ENCODE peak calls at places on chromosome 5, in seven cellular contexts. One of them, this sample, is unnamed. For H3K4me1, the result is how much of the 10 kb centered on the place peaks cover.

GRCh38 chr5:142017832-142018427 is 5.1 kb upstream of the GNPDA1 start:
- DNase-seq in tibial artery: no peak
- DNase-seq in suprapubic skin: no peak
- DNase-seq in OCI-LY7: peak
- DNase-seq in pancreas: no peak
- DNase-seq in breast epithelium: no peak
- DNase-seq in lower lobe of right lung: no peak
- DNase-seq in this sample: no peak

GRCh38 chr5:14386882-14387575 is 194.6 kb upstream of the OTULINL start:
- DNase-seq in tibial artery: no peak
- DNase-seq in suprapubic skin: no peak
- DNase-seq in OCI-LY7: no peak
- DNase-seq in pancreas: no peak
- DNase-seq in breast epithelium: no peak
- DNase-seq in lower lobe of right lung: no peak
- DNase-seq in this sample: no peak

GRCh38 chr5:76030343-76030742 is 52.8 kb upstream of the SV2C start:
- DNase-seq in tibial artery: no peak
- DNase-seq in suprapubic skin: no peak
- DNase-seq in OCI-LY7: no peak
- DNase-seq in pancreas: no peak
- DNase-seq in breast epithelium: no peak
- DNase-seq in lower lobe of right lung: no peak
- DNase-seq in this sample: no peak

GRCh38 chr5:179869641-179870402 is 11.2 kb upstream of the MRNIP start:
- DNase-seq in tibial artery: no peak
- DNase-seq in suprapubic skin: no peak
- DNase-seq in OCI-LY7: no peak
- DNase-seq in pancreas: peak
- DNase-seq in breast epithelium: no peak
- DNase-seq in lower lobe of right lung: no peak
- DNase-seq in this sample: no peak

GRCh38 chr5:168777651-168778050 is 198.5 kb upstream of the PANK3 start:
- DNase-seq in tibial artery: no peak
- DNase-seq in suprapubic skin: no peak
- DNase-seq in OCI-LY7: no peak
- DNase-seq in pancreas: no peak
- DNase-seq in breast epithelium: no peak
- DNase-seq in lower lobe of right lung: no peak
- DNase-seq in this sample: no peak

GRCh38 chr5:33842456-33842855 is 49.3 kb downstream of the ADAMTS12 start:
- DNase-seq in tibial artery: no peak
- DNase-seq in suprapubic skin: no peak
- DNase-seq in OCI-LY7: no peak
- DNase-seq in pancreas: no peak
- DNase-seq in breast epithelium: no peak
- DNase-seq in lower lobe of right lung: no peak
- DNase-seq in this sample: no peak

GRCh38 chr5:3597002-3597726 is 1.5 kb downstream of the IRX1 start:
- DNase-seq in tibial artery: no peak
- DNase-seq in suprapubic skin: no peak
- DNase-seq in OCI-LY7: no peak
- DNase-seq in pancreas: no peak
- DNase-seq in breast epithelium: no peak
- DNase-seq in lower lobe of right lung: no peak
- DNase-seq in this sample: no peak

GRCh38 chr5:170606939-170607338 is 103.1 kb downstream of the KCNIP1 start:
- DNase-seq in tibial artery: no peak
- DNase-seq in suprapubic skin: no peak
- DNase-seq in OCI-LY7: no peak
- DNase-seq in pancreas: no peak
- DNase-seq in breast epithelium: no peak
- DNase-seq in lower lobe of right lung: no peak
- DNase-seq in this sample: no peak

GRCh38 chr5:82106207-82106606 is 134.4 kb downstream of the ATG10 start:
- DNase-seq in tibial artery: no peak
- DNase-seq in suprapubic skin: no peak
- DNase-seq in OCI-LY7: no peak
- DNase-seq in pancreas: no peak
- DNase-seq in breast epithelium: no peak
- DNase-seq in lower lobe of right lung: no peak
- DNase-seq in this sample: no peak

GRCh38 chr5:90000351-90000750 is 409.2 kb downstream of the CETN3 start:
- DNase-seq in tibial artery: no peak
- DNase-seq in suprapubic skin: no peak
- DNase-seq in OCI-LY7: peak
- DNase-seq in pancreas: no peak
- DNase-seq in breast epithelium: no peak
- DNase-seq in lower lobe of right lung: no peak
- DNase-seq in this sample: no peak

GRCh38 chr5:116265506-116265905 is 180.7 kb downstream of the COMMD10 start:
- DNase-seq in tibial artery: no peak
- DNase-seq in suprapubic skin: no peak
- DNase-seq in OCI-LY7: no peak
- DNase-seq in pancreas: no peak
- DNase-seq in breast epithelium: no peak
- DNase-seq in lower lobe of right lung: no peak
- DNase-seq in this sample: no peak

GRCh38 chr5:142874537-142874936 is 104.4 kb downstream of the ARHGAP26 start:
- DNase-seq in tibial artery: peak
- DNase-seq in suprapubic skin: peak
- DNase-seq in OCI-LY7: no peak
- DNase-seq in pancreas: peak
- DNase-seq in breast epithelium: peak
- DNase-seq in lower lobe of right lung: peak
- DNase-seq in this sample: peak

GRCh38 chr5:158840193-158840592 is 259.5 kb downstream of the EBF1 start:
- DNase-seq in tibial artery: no peak
- DNase-seq in suprapubic skin: no peak
- DNase-seq in OCI-LY7: no peak
- DNase-seq in pancreas: no peak
- DNase-seq in breast epithelium: no peak
- DNase-seq in lower lobe of right lung: no peak
- DNase-seq in this sample: no peak

GRCh38 chr5:110900829-110901228 is 162.0 kb downstream of the SLC25A46 start:
- DNase-seq in tibial artery: no peak
- DNase-seq in suprapubic skin: no peak
- DNase-seq in OCI-LY7: no peak
- DNase-seq in pancreas: no peak
- DNase-seq in breast epithelium: no peak
- DNase-seq in lower lobe of right lung: no peak
- DNase-seq in this sample: no peak

GRCh38 chr5:56534102-56534501 is 281.2 kb upstream of the MAP3K1 start:
- DNase-seq in tibial artery: no peak
- DNase-seq in suprapubic skin: no peak
- DNase-seq in OCI-LY7: no peak
- DNase-seq in pancreas: no peak
- DNase-seq in breast epithelium: no peak
- DNase-seq in lower lobe of right lung: no peak
- DNase-seq in this sample: no peak

GRCh38 chr5:131387236-131387635 is 123.4 kb downstream of the CDC42SE2 start:
- DNase-seq in tibial artery: no peak
- DNase-seq in suprapubic skin: no peak
- DNase-seq in OCI-LY7: no peak
- DNase-seq in pancreas: no peak
- DNase-seq in breast epithelium: no peak
- DNase-seq in lower lobe of right lung: no peak
- DNase-seq in this sample: no peak
- H3K4me1 ChIP-seq in tibial artery: under half
- H3K4me1 ChIP-seq in suprapubic skin: under half
- H3K4me1 ChIP-seq in OCI-LY7: under half
- H3K4me1 ChIP-seq in pancreas: under half
- H3K4me1 ChIP-seq in breast epithelium: under half
- H3K4me1 ChIP-seq in lower lobe of right lung: under half
- H3K4me1 ChIP-seq in this sample: under half

GRCh38 chr5:172146748-172147092 is 41.3 kb downstream of the STK10 start:
- DNase-seq in tibial artery: no peak
- DNase-seq in suprapubic skin: peak
- DNase-seq in OCI-LY7: no peak
- DNase-seq in pancreas: peak
- DNase-seq in breast epithelium: no peak
- DNase-seq in lower lobe of right lung: no peak
- DNase-seq in this sample: no peak

GRCh38 chr5:172145870-172146747 is 41.9 kb downstream of the STK10 start:
- DNase-seq in tibial artery: no peak
- DNase-seq in suprapubic skin: peak
- DNase-seq in OCI-LY7: no peak
- DNase-seq in pancreas: peak
- DNase-seq in breast epithelium: no peak
- DNase-seq in lower lobe of right lung: no peak
- DNase-seq in this sample: no peak

GRCh38 chr5:172149073-172149472 is 39.0 kb downstream of the STK10 start:
- DNase-seq in tibial artery: no peak
- DNase-seq in suprapubic skin: no peak
- DNase-seq in OCI-LY7: no peak
- DNase-seq in pancreas: peak
- DNase-seq in breast epithelium: no peak
- DNase-seq in lower lobe of right lung: no peak
- DNase-seq in this sample: no peak

GRCh38 chr5:172147857-172148256 is 40.2 kb downstream of the STK10 start:
- DNase-seq in tibial artery: no peak
- DNase-seq in suprapubic skin: peak
- DNase-seq in OCI-LY7: no peak
- DNase-seq in pancreas: no peak
- DNase-seq in breast epithelium: no peak
- DNase-seq in lower lobe of right lung: no peak
- DNase-seq in this sample: no peak

GRCh38 chr5:172148381-172148780 is 39.6 kb downstream of the STK10 start:
- DNase-seq in tibial artery: no peak
- DNase-seq in suprapubic skin: peak
- DNase-seq in OCI-LY7: no peak
- DNase-seq in pancreas: no peak
- DNase-seq in breast epithelium: no peak
- DNase-seq in lower lobe of right lung: no peak
- DNase-seq in this sample: no peak
- H3K4me1 ChIP-seq in tibial artery: under half
- H3K4me1 ChIP-seq in suprapubic skin: under half
- H3K4me1 ChIP-seq in OCI-LY7: under half
- H3K4me1 ChIP-seq in pancreas: under half
- H3K4me1 ChIP-seq in breast epithelium: under half
- H3K4me1 ChIP-seq in lower lobe of right lung: under half
- H3K4me1 ChIP-seq in this sample: under half

GRCh38 chr5:124235576-124235975 is 510.9 kb downstream of the ZNF608 start:
- DNase-seq in tibial artery: no peak
- DNase-seq in suprapubic skin: no peak
- DNase-seq in OCI-LY7: no peak
- DNase-seq in pancreas: no peak
- DNase-seq in breast epithelium: no peak
- DNase-seq in lower lobe of right lung: no peak
- DNase-seq in this sample: no peak

GRCh38 chr5:124238350-124238749 is 508.1 kb downstream of the ZNF608 start:
- DNase-seq in tibial artery: no peak
- DNase-seq in suprapubic skin: no peak
- DNase-seq in OCI-LY7: no peak
- DNase-seq in pancreas: no peak
- DNase-seq in breast epithelium: no peak
- DNase-seq in lower lobe of right lung: no peak
- DNase-seq in this sample: no peak

GRCh38 chr5:124235031-124235562 is 511.3 kb downstream of the ZNF608 start:
- DNase-seq in tibial artery: no peak
- DNase-seq in suprapubic skin: no peak
- DNase-seq in OCI-LY7: no peak
- DNase-seq in pancreas: no peak
- DNase-seq in breast epithelium: no peak
- DNase-seq in lower lobe of right lung: no peak
- DNase-seq in this sample: no peak

GRCh38 chr5:124234022-124234899 is 512.2 kb downstream of the ZNF608 start:
- DNase-seq in tibial artery: no peak
- DNase-seq in suprapubic skin: no peak
- DNase-seq in OCI-LY7: no peak
- DNase-seq in pancreas: no peak
- DNase-seq in breast epithelium: no peak
- DNase-seq in lower lobe of right lung: no peak
- DNase-seq in this sample: no peak

DNA sequence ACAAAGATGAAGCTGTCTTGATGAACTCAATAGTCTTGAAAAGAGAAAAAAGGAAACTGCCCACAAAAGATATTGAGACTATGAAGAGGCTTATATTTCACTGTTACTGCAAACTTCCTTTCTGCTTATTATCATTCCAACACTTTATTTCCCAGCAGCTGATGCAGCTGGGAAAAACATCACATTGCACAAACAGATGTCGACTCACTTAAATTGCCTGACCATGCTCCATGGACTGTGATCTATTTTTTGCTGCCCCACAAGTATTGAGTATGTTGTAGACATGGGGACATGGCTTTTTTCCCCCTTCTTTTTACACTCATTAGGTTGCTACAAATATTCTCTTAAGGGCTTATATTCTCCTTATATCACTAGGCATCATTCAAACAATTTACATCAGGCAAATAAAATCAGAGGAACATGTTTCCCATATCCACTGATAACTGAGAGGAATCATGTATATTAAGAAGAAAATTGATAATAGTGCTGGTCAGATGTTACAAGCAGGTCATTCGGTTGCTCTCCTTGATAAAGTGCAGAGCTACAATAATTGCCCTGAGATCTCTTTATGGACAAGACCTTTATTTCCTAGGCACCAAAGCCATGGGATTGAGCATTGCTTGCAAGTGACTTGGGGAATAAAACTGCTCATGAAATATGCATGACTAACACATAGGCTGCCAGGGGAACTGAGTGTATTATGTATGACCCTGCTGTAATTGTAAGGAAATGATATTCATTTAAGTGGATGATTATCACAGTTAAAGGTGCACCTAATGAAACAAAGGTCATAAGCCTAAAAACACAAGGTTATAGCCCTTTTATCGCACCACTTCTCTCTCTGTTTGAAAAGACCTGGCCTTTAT is 509.8 kb downstream of the ZNF608 start:
- DNase-seq in tibial artery: no peak
- DNase-seq in suprapubic skin: no peak
- DNase-seq in OCI-LY7: no peak
- DNase-seq in pancreas: no peak
- DNase-seq in breast epithelium: no peak
- DNase-seq in lower lobe of right lung: no peak
- DNase-seq in this sample: no peak
- H3K4me1 ChIP-seq in tibial artery: under half
- H3K4me1 ChIP-seq in suprapubic skin: under half
- H3K4me1 ChIP-seq in OCI-LY7: under half
- H3K4me1 ChIP-seq in pancreas: under half
- H3K4me1 ChIP-seq in breast epithelium: under half
- H3K4me1 ChIP-seq in lower lobe of right lung: under half
- H3K4me1 ChIP-seq in this sample: under half

GRCh38 chr5:157819502-157820125 is 39.3 kb downstream of the CLINT1 start:
- DNase-seq in tibial artery: no peak
- DNase-seq in suprapubic skin: no peak
- DNase-seq in OCI-LY7: no peak
- DNase-seq in pancreas: no peak
- DNase-seq in breast epithelium: no peak
- DNase-seq in lower lobe of right lung: no peak
- DNase-seq in this sample: no peak
- H3K4me1 ChIP-seq in tibial artery: under half
- H3K4me1 ChIP-seq in suprapubic skin: under half
- H3K4me1 ChIP-seq in OCI-LY7: half or more
- H3K4me1 ChIP-seq in pancreas: under half
- H3K4me1 ChIP-seq in breast epithelium: under half
- H3K4me1 ChIP-seq in lower lobe of right lung: under half
- H3K4me1 ChIP-seq in this sample: under half

GRCh38 chr5:54211912-54212311 is 98.5 kb downstream of the ARL15 start:
- DNase-seq in tibial artery: no peak
- DNase-seq in suprapubic skin: no peak
- DNase-seq in OCI-LY7: no peak
- DNase-seq in pancreas: no peak
- DNase-seq in breast epithelium: no peak
- DNase-seq in lower lobe of right lung: no peak
- DNase-seq in this sample: no peak
- H3K4me1 ChIP-seq in tibial artery: under half
- H3K4me1 ChIP-seq in suprapubic skin: under half
- H3K4me1 ChIP-seq in OCI-LY7: under half
- H3K4me1 ChIP-seq in pancreas: under half
- H3K4me1 ChIP-seq in breast epithelium: under half
- H3K4me1 ChIP-seq in lower lobe of right lung: under half
- H3K4me1 ChIP-seq in this sample: under half